ENCODE peak calls at places on chromosomes 11 and 22, in four cellular contexts. V, D, C and P are unnamed samples.

GRCh38 chr11:69102732-69103615 is 52.8 kb upstream of the SMIM38 start:
- DNase-seq in V (peak; percentile 42), D (no peak), C (no peak), P (no peak)

GRCh38 chr11:18005376-18006129 is 7.3 kb downstream of the SERGEF start:
- DNase-seq in V (no peak), D (no peak), C (no peak), P (no peak)

GRCh38 chr11:72589802-72590761 is 84.1 kb downstream of the PDE2A start:
- DNase-seq in V (peak; percentile 68), D (no peak), C (no peak), P (no peak)

GRCh38 chr22:49373801-49374226 is 453.9 kb downstream of the BRD1 start:
- DNase-seq in V (no peak), D (no peak), C (no peak), P (no peak)

GRCh38 chr11:108497317-108498045 is 703 bp downstream of the POGLUT3 start:
- DNase-seq in V (peak; percentile 87), D (peak; percentile 93), C (peak; percentile 95), P (peak; percentile 72)

GRCh38 chr11:103433380-103433779 is 324.2 kb downstream of the DYNC2H1 start:
- DNase-seq in V (no peak), D (no peak), C (peak; percentile 67), P (peak; percentile 34)

GRCh38 chr22:34414467-34415440 is 494.5 kb upstream of the LARGE1 start:
- DNase-seq in V (no peak), D (peak; percentile 4), C (peak; percentile 1), P (peak; percentile 64)

GRCh38 chr11:83816572-83817187 is 530.5 kb upstream of the CCDC90B start:
- DNase-seq in V (no peak), D (no peak), C (peak; percentile 8), P (peak; percentile 81)

GRCh38 chr11:111699579-111700156 is 66.5 kb downstream of the PPP2R1B start:
- DNase-seq in V (no peak), D (no peak), C (no peak), P (no peak)

GRCh38 chr11:10651579-10652361 is 41.8 kb downstream of the IRAG1 start:
- DNase-seq in V (no peak), D (peak; percentile 44), C (no peak), P (no peak)

GRCh38 chr11:123218451-123218850 is 23.4 kb upstream of the CLMP start:
- DNase-seq in V (no peak), D (no peak), C (no peak), P (no peak)

GRCh38 chr11:125256471-125257010 is 92.0 kb downstream of the PKNOX2 start:
- DNase-seq in V (no peak), D (no peak), C (no peak), P (no peak)

GRCh38 chr22:44139773-44140172 is 41.0 kb upstream of the PARVG start:
- DNase-seq in V (peak; percentile 28), D (no peak), C (no peak), P (no peak)

GRCh38 chr11:105609832-105610781 is at the start of gene GRIA4:
- DNase-seq in V (peak; percentile 56), D (no peak), C (no peak), P (no peak)

GRCh38 chr11:135027461-135027860 is 615.4 kb upstream of the B3GAT1 start:
- DNase-seq in V (no peak), D (no peak), C (peak; percentile 40), P (peak; percentile 57)

GRCh38 chr11:69588270-69588669 is 52.7 kb upstream of the CCND1 start:
- DNase-seq in V (no peak), D (peak; percentile 54), C (peak; percentile 49), P (no peak)

GRCh38 chr11:110376711-110377324 is 52.9 kb upstream of the FDX1 start:
- DNase-seq in V (no peak), D (peak; percentile 85), C (peak; percentile 77), P (no peak)

GRCh38 chr11:108927791-108928545 is 263.1 kb downstream of the DDX10 start:
- DNase-seq in V (no peak), D (no peak), C (no peak), P (no peak)

DNA sequence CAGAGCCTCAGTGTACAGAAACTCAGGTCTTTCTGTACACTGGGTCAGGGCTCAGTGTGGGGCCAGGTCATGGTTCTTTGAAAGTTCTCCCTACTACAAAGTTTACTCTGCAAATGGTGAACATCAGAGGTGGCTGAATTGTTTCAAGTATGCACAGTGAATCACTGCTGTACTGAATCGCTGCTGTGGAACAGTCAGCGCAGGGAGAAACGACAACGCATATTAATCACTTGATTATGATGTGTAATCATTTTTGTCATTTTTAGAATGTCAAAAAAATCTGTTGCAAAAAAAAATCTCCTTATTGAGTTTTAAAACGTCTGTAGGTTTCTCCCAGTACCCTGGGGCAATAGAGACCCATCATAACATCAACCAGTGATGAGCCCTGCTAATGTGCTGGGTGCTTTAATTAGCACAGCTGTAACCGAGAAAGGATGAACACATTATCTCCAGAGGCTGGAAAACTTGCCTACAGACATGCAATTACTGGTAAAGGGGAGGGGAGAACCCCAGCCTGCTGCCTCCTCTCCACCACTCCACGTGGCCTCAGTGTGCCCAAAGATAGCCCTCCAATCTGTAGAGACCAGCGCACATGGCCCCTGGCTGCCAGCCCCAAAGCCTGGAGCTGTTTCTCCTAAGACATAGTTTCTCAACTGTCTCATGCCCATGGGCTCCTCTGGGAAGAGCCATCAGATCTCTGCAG is 12.8 kb downstream of the ARRB1 start:
- DNase-seq in V (no peak), D (no peak), C (no peak), P (peak; percentile 89)
- H3K27ac ChIP-seq in V (peak overlapping the region; percentile 80), D (no peak overlapping the region), C (no peak overlapping the region), P (peak overlapping the region; percentile 95)

GRCh38 chr11:12075291-12075690 is 35.1 kb upstream of the MICAL2 start:
- DNase-seq in V (no peak), D (no peak), C (no peak), P (no peak)

GRCh38 chr11:12076840-12077534 is 33.4 kb upstream of the MICAL2 start:
- DNase-seq in V (no peak), D (no peak), C (no peak), P (no peak)

GRCh38 chr11:12079726-12080556 is 30.4 kb upstream of the MICAL2 start:
- DNase-seq in V (peak; percentile 75), D (peak; percentile 79), C (peak; percentile 94), P (no peak)

GRCh38 chr11:12075822-12076821 is 34.3 kb upstream of the MICAL2 start:
- DNase-seq in V (no peak), D (no peak), C (peak; percentile 75), P (no peak)

GRCh38 chr11:12077535-12078280 is 32.7 kb upstream of the MICAL2 start:
- DNase-seq in V (no peak), D (no peak), C (no peak), P (no peak)
- H3K27ac ChIP-seq in V (no peak overlapping the region), D (no peak overlapping the region), C (peak overlapping the region; percentile 27), P (no peak overlapping the region)

GRCh38 chr11:29312817-29313216 is 704.0 kb downstream of the KCNA4 start:
- DNase-seq in V (no peak), D (no peak), C (peak; percentile 70), P (no peak)
- H3K27ac ChIP-seq in V (no peak overlapping the region), D (no peak overlapping the region), C (no peak overlapping the region), P (no peak overlapping the region)

GRCh38 chr11:63888170-63889086 is 28.5 kb downstream of the RCOR2 start:
- DNase-seq in V (peak; percentile 75), D (no peak), C (peak; percentile 84), P (no peak)

GRCh38 chr11:63882555-63883242 is 34.3 kb downstream of the RCOR2 start:
- DNase-seq in V (no peak), D (no peak), C (no peak), P (peak; percentile 72)

GRCh38 chr11:63887600-63887999 is 29.4 kb downstream of the RCOR2 start:
- DNase-seq in V (no peak), D (no peak), C (no peak), P (no peak)

GRCh38 chr11:63880031-63880841 is 36.7 kb downstream of the RCOR2 start:
- DNase-seq in V (no peak), D (no peak), C (peak; percentile 20), P (no peak)

GRCh38 chr11:63884191-63884590 is 32.8 kb downstream of the RCOR2 start:
- DNase-seq in V (no peak), D (no peak), C (no peak), P (no peak)
- H3K27ac ChIP-seq in V (no peak overlapping the region), D (no peak overlapping the region), C (peak overlapping the region; percentile 30), P (peak overlapping the region; percentile 22)

DNA sequence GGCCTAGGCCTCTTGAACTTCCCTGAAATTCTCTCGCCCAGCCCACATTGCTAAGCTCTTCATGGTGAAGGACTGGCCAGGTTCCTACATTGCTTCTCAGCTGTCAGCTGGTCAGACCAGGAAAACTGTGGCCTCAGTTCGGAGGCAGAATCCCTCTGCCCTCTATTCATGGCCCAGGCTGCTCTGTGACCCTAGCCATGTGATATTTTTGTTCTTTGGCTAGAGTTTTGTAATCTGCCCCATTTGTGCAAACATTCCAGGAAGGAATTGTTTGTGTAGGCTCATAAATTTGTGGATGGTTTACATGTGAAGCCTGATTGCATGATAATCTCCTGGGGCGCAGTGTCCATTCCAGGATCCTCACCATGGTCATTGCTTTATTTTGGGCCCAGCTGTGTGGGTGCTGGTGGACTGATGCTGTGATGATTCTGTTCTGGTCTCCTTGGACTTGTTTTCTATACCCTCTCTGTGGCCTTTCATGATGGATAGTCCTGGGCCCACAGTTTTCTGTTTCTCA is 149.1 kb upstream of the E2F8 start:
- DNase-seq in V (no peak), D (no peak), C (no peak), P (no peak)
- H3K27ac ChIP-seq in V (no peak overlapping the region), D (no peak overlapping the region), C (no peak overlapping the region), P (no peak overlapping the region)

GRCh38 chr11:40185793-40186192 is 1273.7 kb downstream of the LRRC4C start:
- DNase-seq in V (no peak), D (no peak), C (no peak), P (no peak)
- H3K27ac ChIP-seq in V (no peak overlapping the region), D (no peak overlapping the region), C (no peak overlapping the region), P (no peak overlapping the region)

DNA sequence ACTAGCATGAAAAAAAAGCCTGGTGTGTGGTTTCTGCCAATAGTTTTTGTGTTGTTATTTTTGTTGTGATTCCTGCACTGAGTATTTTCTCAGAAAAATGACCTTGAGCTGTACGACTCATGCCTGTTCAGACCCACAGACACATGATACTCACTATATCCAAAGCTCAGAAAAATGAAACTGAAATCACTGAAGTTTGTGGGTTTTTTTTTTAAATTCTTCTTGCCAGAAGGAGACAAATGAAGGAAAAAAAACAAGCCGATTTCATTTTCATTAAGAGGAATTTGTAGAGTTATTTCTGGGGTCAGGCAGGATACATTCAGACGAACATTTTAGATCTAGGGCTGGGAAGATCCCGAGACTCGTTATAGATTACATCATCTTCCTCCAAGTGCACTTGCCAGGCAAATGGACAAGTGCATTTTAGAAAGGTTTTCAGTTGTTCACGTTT is 60.4 kb downstream of the BMAL1 start:
- DNase-seq in V (no peak), D (no peak), C (peak; percentile 42), P (no peak)
- H3K27ac ChIP-seq in V (peak overlapping the region; percentile 54), D (peak overlapping the region; percentile 63), C (peak overlapping the region; percentile 74), P (no peak overlapping the region)

GRCh38 chr22:26964642-26965041 is 307.3 kb downstream of the MIAT start:
- DNase-seq in V (no peak), D (no peak), C (no peak), P (no peak)

GRCh38 chr22:26968873-26969272 is 311.5 kb downstream of the MIAT start:
- DNase-seq in V (no peak), D (no peak), C (no peak), P (no peak)

GRCh38 chr22:26972281-26972680 is 314.9 kb downstream of the MIAT start:
- DNase-seq in V (no peak), D (no peak), C (no peak), P (no peak)

GRCh38 chr22:26970809-26971394 is 313.5 kb downstream of the MIAT start:
- DNase-seq in V (no peak), D (peak; percentile 28), C (no peak), P (no peak)

GRCh38 chr22:26967282-26967681 is 309.9 kb downstream of the MIAT start:
- DNase-seq in V (no peak), D (no peak), C (no peak), P (no peak)
- H3K27ac ChIP-seq in V (no peak overlapping the region), D (no peak overlapping the region), C (no peak overlapping the region), P (no peak overlapping the region)